ENCODE peak calls at places on chromosomes 7 and 10, in seven cellular contexts. One of them, this sample, is unnamed.

GRCh38 chr10:110979611-110980010 is 60.2 kb downstream of the SHOC2 start:
- DNase-seq in H1: no peak
- DNase-seq in HCT116: no peak
- DNase-seq in A549: no peak
- DNase-seq in heart left ventricle: no peak
- DNase-seq in esophagus squamous epithelium: no peak
- DNase-seq in transverse colon: no peak
- DNase-seq in this sample: no peak

GRCh38 chr7:33907625-33908024 is 2.3 kb downstream of the BMPER start:
- DNase-seq in H1: no peak
- DNase-seq in HCT116: no peak
- DNase-seq in A549: no peak
- DNase-seq in heart left ventricle: no peak
- DNase-seq in esophagus squamous epithelium: no peak
- DNase-seq in transverse colon: no peak
- DNase-seq in this sample: no peak

GRCh38 chr10:67809107-67809506 is 28.9 kb downstream of the DNAJC12 start:
- DNase-seq in H1: no peak
- DNase-seq in HCT116: no peak
- DNase-seq in A549: no peak
- DNase-seq in heart left ventricle: no peak
- DNase-seq in esophagus squamous epithelium: no peak
- DNase-seq in transverse colon: no peak
- DNase-seq in this sample: no peak

GRCh38 chr10:114367676-114368391 is 36.5 kb downstream of the AFAP1L2 start:
- DNase-seq in H1: no peak
- DNase-seq in HCT116: no peak
- DNase-seq in A549: peak; percentile 75
- DNase-seq in heart left ventricle: no peak
- DNase-seq in esophagus squamous epithelium: no peak
- DNase-seq in transverse colon: no peak
- DNase-seq in this sample: peak; percentile 39

GRCh38 chr10:6348091-6348862 is 145.5 kb downstream of the PFKFB3 start:
- DNase-seq in H1: no peak
- DNase-seq in HCT116: no peak
- DNase-seq in A549: no peak
- DNase-seq in heart left ventricle: peak; percentile 29
- DNase-seq in esophagus squamous epithelium: peak; percentile 12
- DNase-seq in transverse colon: peak; percentile 56
- DNase-seq in this sample: peak; percentile 72

GRCh38 chr10:81872206-81872605 is 2.8 kb upstream of the NRG3 start:
- DNase-seq in H1: no peak
- DNase-seq in HCT116: no peak
- DNase-seq in A549: no peak
- DNase-seq in heart left ventricle: no peak
- DNase-seq in esophagus squamous epithelium: no peak
- DNase-seq in transverse colon: no peak
- DNase-seq in this sample: peak; percentile 64

GRCh38 chr10:128065881-128066534 is 60.2 kb downstream of the MKI67 start:
- DNase-seq in H1: no peak
- DNase-seq in HCT116: no peak
- DNase-seq in A549: no peak
- DNase-seq in heart left ventricle: no peak
- DNase-seq in esophagus squamous epithelium: no peak
- DNase-seq in transverse colon: peak; percentile 4
- DNase-seq in this sample: no peak

GRCh38 chr10:85995791-85996190 is 370.8 kb downstream of the GRID1 start:
- DNase-seq in H1: no peak
- DNase-seq in HCT116: peak; percentile 29
- DNase-seq in A549: peak; percentile 42
- DNase-seq in heart left ventricle: no peak
- DNase-seq in esophagus squamous epithelium: no peak
- DNase-seq in transverse colon: no peak
- DNase-seq in this sample: peak; percentile 61

GRCh38 chr10:70578371-70578947 is 24.1 kb downstream of the PRF1 start:
- DNase-seq in H1: no peak
- DNase-seq in HCT116: peak; percentile 100
- DNase-seq in A549: no peak
- DNase-seq in heart left ventricle: no peak
- DNase-seq in esophagus squamous epithelium: no peak
- DNase-seq in transverse colon: peak; percentile 53
- DNase-seq in this sample: no peak

GRCh38 chr10:29646238-29646902 is 11.6 kb upstream of the SVIL start:
- DNase-seq in H1: no peak
- DNase-seq in HCT116: no peak
- DNase-seq in A549: no peak
- DNase-seq in heart left ventricle: no peak
- DNase-seq in esophagus squamous epithelium: no peak
- DNase-seq in transverse colon: no peak
- DNase-seq in this sample: peak; percentile 36

GRCh38 chr7:37352974-37353948 is 95.4 kb downstream of the ELMO1 start:
- DNase-seq in H1: peak; percentile 55
- DNase-seq in HCT116: peak; percentile 15
- DNase-seq in A549: peak; percentile 9
- DNase-seq in heart left ventricle: peak; percentile 21
- DNase-seq in esophagus squamous epithelium: no peak
- DNase-seq in transverse colon: peak; percentile 41
- DNase-seq in this sample: no peak

GRCh38 chr7:82250598-82250997 is 193.0 kb downstream of the CACNA2D1 start:
- DNase-seq in H1: no peak
- DNase-seq in HCT116: no peak
- DNase-seq in A549: no peak
- DNase-seq in heart left ventricle: no peak
- DNase-seq in esophagus squamous epithelium: no peak
- DNase-seq in transverse colon: no peak
- DNase-seq in this sample: no peak

GRCh38 chr7:12320241-12320640 is 83.4 kb downstream of the VWDE start:
- DNase-seq in H1: no peak
- DNase-seq in HCT116: no peak
- DNase-seq in A549: no peak
- DNase-seq in heart left ventricle: no peak
- DNase-seq in esophagus squamous epithelium: no peak
- DNase-seq in transverse colon: no peak
- DNase-seq in this sample: no peak

GRCh38 chr7:94296886-94297285 is 97.8 kb upstream of the COL1A2 start:
- DNase-seq in H1: no peak
- DNase-seq in HCT116: no peak
- DNase-seq in A549: no peak
- DNase-seq in heart left ventricle: no peak
- DNase-seq in esophagus squamous epithelium: no peak
- DNase-seq in transverse colon: no peak
- DNase-seq in this sample: no peak

GRCh38 chr7:94375713-94376112 is 19.0 kb upstream of the COL1A2 start:
- DNase-seq in H1: no peak
- DNase-seq in HCT116: no peak
- DNase-seq in A549: no peak
- DNase-seq in heart left ventricle: peak; percentile 59
- DNase-seq in esophagus squamous epithelium: no peak
- DNase-seq in transverse colon: no peak
- DNase-seq in this sample: no peak

GRCh38 chr7:130921391-130922180 is 187.6 kb upstream of the KLF14 start:
- DNase-seq in H1: peak; percentile 48
- DNase-seq in HCT116: no peak
- DNase-seq in A549: no peak
- DNase-seq in heart left ventricle: peak; percentile 72
- DNase-seq in esophagus squamous epithelium: no peak
- DNase-seq in transverse colon: peak; percentile 61
- DNase-seq in this sample: peak; percentile 96

GRCh38 chr10:98257961-98258360 is 10.0 kb downstream of the LOXL4 start:
- DNase-seq in H1: no peak
- DNase-seq in HCT116: no peak
- DNase-seq in A549: no peak
- DNase-seq in heart left ventricle: no peak
- DNase-seq in esophagus squamous epithelium: no peak
- DNase-seq in transverse colon: no peak
- DNase-seq in this sample: no peak

GRCh38 chr10:12727832-12728215 is 273.7 kb downstream of the CCDC3 start:
- DNase-seq in H1: no peak
- DNase-seq in HCT116: no peak
- DNase-seq in A549: no peak
- DNase-seq in heart left ventricle: no peak
- DNase-seq in esophagus squamous epithelium: no peak
- DNase-seq in transverse colon: peak; percentile 60
- DNase-seq in this sample: no peak

GRCh38 chr10:110170142-110170887 is 37.1 kb upstream of the MXI1 start:
- DNase-seq in H1: peak; percentile 46
- DNase-seq in HCT116: no peak
- DNase-seq in A549: no peak
- DNase-seq in heart left ventricle: peak; percentile 49
- DNase-seq in esophagus squamous epithelium: no peak
- DNase-seq in transverse colon: no peak
- DNase-seq in this sample: no peak

GRCh38 chr10:116833986-116834760 is 15.1 kb upstream of the ENO4 start:
- DNase-seq in H1: no peak
- DNase-seq in HCT116: no peak
- DNase-seq in A549: no peak
- DNase-seq in heart left ventricle: no peak
- DNase-seq in esophagus squamous epithelium: no peak
- DNase-seq in transverse colon: no peak
- DNase-seq in this sample: no peak

GRCh38 chr7:44949315-44949714 is 29.5 kb downstream of the MYO1G start:
- DNase-seq in H1: no peak
- DNase-seq in HCT116: no peak
- DNase-seq in A549: no peak
- DNase-seq in heart left ventricle: no peak
- DNase-seq in esophagus squamous epithelium: no peak
- DNase-seq in transverse colon: no peak
- DNase-seq in this sample: no peak

GRCh38 chr10:2476236-2476814 is 591.0 kb upstream of the PFKP start:
- DNase-seq in H1: no peak
- DNase-seq in HCT116: no peak
- DNase-seq in A549: no peak
- DNase-seq in heart left ventricle: no peak
- DNase-seq in esophagus squamous epithelium: no peak
- DNase-seq in transverse colon: no peak
- DNase-seq in this sample: no peak

GRCh38 chr10:101780187-101780817 is 2.9 kb downstream of the NPM3 start:
- DNase-seq in H1: no peak
- DNase-seq in HCT116: no peak
- DNase-seq in A549: no peak
- DNase-seq in heart left ventricle: no peak
- DNase-seq in esophagus squamous epithelium: no peak
- DNase-seq in transverse colon: no peak
- DNase-seq in this sample: no peak

GRCh38 chr7:105474045-105474444 is 48.0 kb downstream of the PUS7 start:
- DNase-seq in H1: no peak
- DNase-seq in HCT116: no peak
- DNase-seq in A549: no peak
- DNase-seq in heart left ventricle: no peak
- DNase-seq in esophagus squamous epithelium: no peak
- DNase-seq in transverse colon: no peak
- DNase-seq in this sample: no peak

GRCh38 chr7:105473163-105473562 is 48.9 kb downstream of the PUS7 start:
- DNase-seq in H1: no peak
- DNase-seq in HCT116: no peak
- DNase-seq in A549: peak; percentile 39
- DNase-seq in heart left ventricle: no peak
- DNase-seq in esophagus squamous epithelium: no peak
- DNase-seq in transverse colon: no peak
- DNase-seq in this sample: no peak

DNA sequence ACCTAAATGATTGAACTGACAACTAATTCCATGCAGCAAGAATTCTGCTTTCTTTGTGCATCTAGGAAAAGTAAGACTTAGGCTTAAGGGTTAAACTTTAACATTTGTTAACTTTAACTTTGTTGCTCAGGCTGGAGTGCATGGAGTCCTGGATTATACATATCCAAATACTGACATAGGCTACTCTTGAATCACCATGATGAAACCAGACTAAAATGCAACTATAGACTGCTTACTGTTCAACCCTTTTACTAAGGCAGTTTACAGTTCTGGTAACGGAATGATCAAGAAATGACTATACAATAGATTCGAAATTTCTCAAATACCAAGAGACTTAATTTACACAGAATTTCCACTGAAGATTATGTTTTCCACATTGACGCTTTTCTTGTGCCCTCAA is 52.0 kb downstream of the PUS7 start:
- DNase-seq in H1: no peak
- DNase-seq in HCT116: no peak
- DNase-seq in A549: no peak
- DNase-seq in heart left ventricle: no peak
- DNase-seq in esophagus squamous epithelium: no peak
- DNase-seq in transverse colon: no peak
- DNase-seq in this sample: no peak
- H3K4me3 ChIP-seq in H1: no peak overlapping the region
- H3K4me3 ChIP-seq in HCT116: no peak overlapping the region
- H3K4me3 ChIP-seq in A549: no peak overlapping the region
- H3K4me3 ChIP-seq in heart left ventricle: no peak overlapping the region
- H3K4me3 ChIP-seq in esophagus squamous epithelium: no peak overlapping the region
- H3K4me3 ChIP-seq in transverse colon: no peak overlapping the region
- H3K4me3 ChIP-seq in this sample: no peak overlapping the region

GRCh38 chr7:155336812-155337602 is 39.3 kb downstream of the INSIG1 start:
- DNase-seq in H1: no peak
- DNase-seq in HCT116: no peak
- DNase-seq in A549: no peak
- DNase-seq in heart left ventricle: no peak
- DNase-seq in esophagus squamous epithelium: no peak
- DNase-seq in transverse colon: no peak
- DNase-seq in this sample: peak; percentile 66
- TF ChIP-seq POLR2A in H1: no peak
- TF ChIP-seq POLR2A in HCT116: no peak
- TF ChIP-seq POLR2A in A549: no peak
- TF ChIP-seq POLR2A in heart left ventricle: no peak
- TF ChIP-seq POLR2A in esophagus squamous epithelium: no peak
- TF ChIP-seq POLR2A in transverse colon: no peak
- TF ChIP-seq POLR2A in this sample: no peak

GRCh38 chr7:18706648-18707047 is 211.1 kb downstream of the HDAC9 start:
- DNase-seq in H1: no peak
- DNase-seq in HCT116: no peak
- DNase-seq in A549: no peak
- DNase-seq in heart left ventricle: no peak
- DNase-seq in esophagus squamous epithelium: no peak
- DNase-seq in transverse colon: no peak
- DNase-seq in this sample: no peak
- TF ChIP-seq CTCF in H1: no peak
- TF ChIP-seq CTCF in HCT116: no peak
- TF ChIP-seq CTCF in A549: no peak
- TF ChIP-seq CTCF in heart left ventricle: no peak
- TF ChIP-seq CTCF in esophagus squamous epithelium: no peak
- TF ChIP-seq CTCF in transverse colon: no peak
- TF ChIP-seq CTCF in this sample: no peak

DNA sequence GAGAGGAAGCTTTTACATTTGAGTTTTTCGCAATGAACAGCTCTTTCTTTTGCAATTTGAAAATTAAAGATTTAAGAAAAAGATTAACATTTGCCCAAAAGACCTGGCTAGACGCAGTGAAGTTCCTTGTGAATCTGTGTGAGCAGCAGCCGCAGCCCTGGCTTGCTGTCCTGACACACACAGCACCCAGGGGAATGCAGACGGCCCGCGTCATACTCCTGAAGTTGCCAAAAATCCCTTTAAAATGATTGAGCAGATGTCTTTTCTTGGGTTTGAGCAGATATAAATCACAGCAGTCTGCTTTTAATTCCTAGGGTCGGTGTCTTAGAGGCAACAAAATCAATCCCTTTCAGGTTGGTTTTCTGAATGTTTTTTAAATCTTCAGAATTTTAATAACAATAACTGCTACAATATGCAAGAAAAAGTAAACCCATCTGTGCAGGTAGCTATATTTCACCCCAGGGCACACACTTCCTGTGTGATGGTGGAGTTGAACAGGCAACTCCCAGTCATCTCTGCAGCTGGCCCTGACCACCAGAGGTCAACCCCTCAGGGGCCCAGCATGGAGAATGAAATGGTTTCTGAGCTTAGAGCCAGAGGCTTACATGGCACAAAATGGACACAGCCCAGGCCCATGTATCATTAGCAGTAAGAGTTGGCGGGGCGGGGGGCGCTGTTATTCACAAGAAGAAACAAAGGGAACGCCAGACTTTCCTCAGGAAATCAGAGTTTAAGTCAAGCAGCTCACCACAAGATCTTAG is 32.2 kb upstream of the TRIL start:
- DNase-seq in H1: no peak
- DNase-seq in HCT116: no peak
- DNase-seq in A549: no peak
- DNase-seq in heart left ventricle: peak; percentile 74
- DNase-seq in esophagus squamous epithelium: no peak
- DNase-seq in transverse colon: no peak
- DNase-seq in this sample: peak; percentile 8
- H3K4me3 ChIP-seq in H1: no peak overlapping the region
- H3K4me3 ChIP-seq in HCT116: no peak overlapping the region
- H3K4me3 ChIP-seq in A549: no peak overlapping the region
- H3K4me3 ChIP-seq in heart left ventricle: no peak overlapping the region
- H3K4me3 ChIP-seq in esophagus squamous epithelium: no peak overlapping the region
- H3K4me3 ChIP-seq in transverse colon: no peak overlapping the region
- H3K4me3 ChIP-seq in this sample: no peak overlapping the region

This sample was measured in thyroid gland.